ENCODE peak calls at places on chromosomes 1 and 21, in four cellular contexts. G is GM12878, D is HepG2, V is IMR-90. L is an unnamed sample.
A peak's percentile ranks its signal among the peaks of the same experiment; 100 is the strongest.

GRCh38 chr1:42380617-42381423 is at the start of gene RIMKLA:
- DNase-seq in V (peak; percentile 6), D (peak; percentile 25), G (no peak), L (peak; percentile 28)

GRCh38 chr1:212212901-212213300 is 72.3 kb upstream of the PPP2R5A start:
- DNase-seq in D (no peak), V (no peak), G (no peak), L (no peak)

GRCh38 chr1:151893176-151893924 is 16.0 kb downstream of the THEM4 start:
- DNase-seq in D (no peak), V (no peak), G (no peak), L (no peak)

GRCh38 chr1:116356673-116357072 is 16.4 kb upstream of the ATP1A1 start:
- DNase-seq in V (peak; percentile 71), D (no peak), G (no peak), L (no peak)

GRCh38 chr1:23402286-23403037 is 22.1 kb downstream of the TCEA3 start:
- DNase-seq in G (no peak), D (no peak), V (no peak), L (no peak)

GRCh38 chr1:77271851-77272250 is 10.0 kb upstream of the AK5 start:
- DNase-seq in G (no peak), V (peak; percentile 76), D (no peak), L (no peak)

GRCh38 chr1:183506561-183506960 is 34.3 kb downstream of the SMG7 start:
- DNase-seq in D (no peak), V (peak; percentile 47), G (no peak), L (no peak)

GRCh38 chr1:66503841-66504470 is 30.0 kb upstream of the SGIP1 start:
- DNase-seq in D (peak; percentile 30), G (no peak), V (peak; percentile 81), L (peak; percentile 36)

GRCh38 chr1:33275706-33276572 is 19.6 kb downstream of the ZNF362 start:
- DNase-seq in D (no peak), V (no peak), G (no peak), L (no peak)

GRCh38 chr1:150961756-150962155 is 12.9 kb downstream of the CERS2 start:
- DNase-seq in V (no peak), G (no peak), D (no peak), L (no peak)

GRCh38 chr21:38254970-38255369 is 1.8 kb upstream of the KCNJ15 start:
- DNase-seq in D (no peak), V (no peak), G (no peak), L (peak; percentile 27)

GRCh38 chr1:75937034-75937433 is 4.8 kb upstream of the ASB17 start:
- DNase-seq in D (no peak), V (peak; percentile 73), G (no peak), L (no peak)

GRCh38 chr1:197440730-197441129 is 172.7 kb downstream of the CRB1 start:
- DNase-seq in G (no peak), D (no peak), V (no peak), L (no peak)

GRCh38 chr21:41668686-41669532 is 97.9 kb downstream of the RIPK4 start:
- DNase-seq in V (no peak), G (no peak), D (no peak), L (no peak)

GRCh38 chr21:36507397-36508018 is 27.6 kb upstream of the CLDN14 start:
- DNase-seq in V (peak; percentile 38), G (no peak), D (no peak), L (no peak)

GRCh38 chr1:183139281-183139942 is 46.7 kb upstream of the LAMC2 start:
- DNase-seq in V (peak; percentile 67), D (peak; percentile 74), G (no peak), L (no peak)

GRCh38 chr1:37033355-37034291 is 692 bp downstream of the GRIK3 start:
- DNase-seq in D (no peak), V (no peak), G (no peak), L (no peak)

GRCh38 chr1:1462318-1462966 is 9.1 kb upstream of the ATAD3B start:
- DNase-seq in G (peak; percentile 36), V (no peak), D (peak; percentile 51), L (no peak)

GRCh38 chr1:70887936-70888335 is 159.7 kb downstream of the PTGER3 start:
- DNase-seq in D (no peak), G (no peak), V (no peak), L (no peak)

GRCh38 chr21:43667191-43667904 is 8.0 kb downstream of the RRP1B start:
- DNase-seq in D (no peak), V (peak; percentile 81), G (no peak), L (no peak)

GRCh38 chr1:14924455-14925325 is 228.9 kb upstream of the TMEM51 start:
- DNase-seq in D (no peak), G (no peak), V (peak; percentile 59), L (peak; percentile 88)

GRCh38 chr1:175197536-175197935 is 5.0 kb upstream of the KIAA0040 start:
- DNase-seq in V (no peak), G (no peak), D (no peak), L (no peak)

GRCh38 chr21:31110430-31110829 is 72.2 kb upstream of the KRTAP19-8 start:
- DNase-seq in G (no peak), V (no peak), D (no peak), L (no peak)

GRCh38 chr1:35030338-35031102 is 1.2 kb downstream of the ZMYM6 start:
- DNase-seq in D (no peak), V (no peak), G (no peak), L (no peak)

GRCh38 chr1:211337430-211338227 is 11.0 kb downstream of the TRAF5 start:
- DNase-seq in G (no peak), V (no peak), D (no peak), L (no peak)

GRCh38 chr21:26686278-26686677 is 113.2 kb upstream of the CYYR1 start:
- DNase-seq in V (peak; percentile 44), G (no peak), D (no peak), L (no peak)

GRCh38 chr1:150535511-150536281 is 13.5 kb upstream of the ADAMTSL4 start:
- DNase-seq in V (peak; percentile 60), D (no peak), G (no peak), L (no peak)

GRCh38 chr1:206449566-206449965 is 20.7 kb upstream of the IKBKE start:
- DNase-seq in V (peak; percentile 64), D (no peak), G (no peak), L (no peak)

GRCh38 chr1:206447792-206448191 is 22.5 kb upstream of the IKBKE start:
- DNase-seq in V (no peak), D (no peak), G (no peak), L (no peak)

GRCh38 chr1:206447079-206447780 is 23.0 kb upstream of the IKBKE start:
- DNase-seq in G (no peak), D (no peak), V (no peak), L (no peak)

GRCh38 chr1:206450271-206450670 is 20.0 kb upstream of the IKBKE start:
- DNase-seq in D (no peak), V (no peak), G (no peak), L (no peak)

DNA sequence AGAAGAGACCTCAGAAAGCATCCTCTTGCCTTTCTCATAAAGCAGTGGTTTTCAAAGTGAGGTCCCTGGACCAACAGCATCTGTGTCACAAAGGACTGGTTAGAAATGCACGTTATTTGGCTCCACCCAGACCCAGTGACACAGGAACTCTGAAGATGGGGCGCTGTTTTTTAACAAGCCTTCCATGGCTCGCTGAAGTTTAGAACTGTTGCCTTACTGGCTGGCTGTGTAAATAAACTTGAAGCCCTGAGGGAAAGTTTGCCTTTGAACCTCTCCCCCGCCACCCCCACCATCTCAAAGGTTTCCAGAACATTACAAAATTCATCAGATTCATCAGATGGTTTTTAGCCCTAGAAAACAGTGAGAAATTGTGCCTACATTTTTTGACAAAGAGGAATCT is 21.8 kb upstream of the IKBKE start:
- DNase-seq in G (no peak), D (no peak), V (no peak), L (no peak)
- TF ChIP-seq MXI1 in G (no peak), D (no peak), V (no peak), L (no peak)

DNA sequence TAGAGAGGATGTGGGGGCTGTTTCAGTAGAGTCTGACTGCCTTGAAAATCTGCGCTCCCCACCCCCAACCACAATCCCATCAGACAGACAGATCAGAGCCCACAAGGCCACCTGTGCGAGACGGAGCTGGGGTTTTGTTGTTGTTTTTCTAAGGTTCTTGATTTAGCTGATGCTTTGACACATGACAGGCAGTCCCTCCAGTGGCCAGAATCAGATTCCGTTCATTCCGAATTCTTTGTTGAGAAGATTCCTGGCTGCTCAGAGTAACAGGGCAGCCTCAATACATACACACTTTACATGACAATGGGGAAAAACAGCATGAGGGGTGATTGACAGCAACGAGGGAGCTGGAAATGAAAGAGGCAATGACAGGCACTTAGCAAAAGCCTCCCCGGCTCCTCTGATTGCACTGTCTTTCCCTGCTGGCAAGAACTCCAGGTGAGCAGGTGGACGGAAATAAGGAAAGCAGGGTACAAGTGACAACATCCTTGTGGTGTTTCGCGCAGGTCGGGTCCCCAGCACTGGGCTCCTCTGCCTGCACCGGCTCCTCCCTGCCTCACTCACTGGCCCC is 148.8 kb downstream of the PGBD5 start:
- DNase-seq in V (no peak), G (no peak), D (no peak), L (no peak)
- TF ChIP-seq MXI1 in V (no peak), G (no peak), D (no peak), L (no peak)

GRCh38 chr1:12595839-12596821 is 21.9 kb downstream of the DHRS3 start:
- DNase-seq in G (no peak), V (peak; percentile 98), D (no peak), L (no peak)
- TF ChIP-seq MXI1 in G (peak; percentile 15), V (no peak), D (no peak), L (no peak)

GRCh38 chr21:44977616-44978340 is 37.9 kb downstream of the SLX9 start:
- DNase-seq in D (no peak), G (no peak), V (no peak), L (no peak)
- TF ChIP-seq MXI1 in D (no peak), G (no peak), V (no peak), L (no peak)

GRCh38 chr1:87796521-87796920 is 467.8 kb downstream of the LMO4 start:
- DNase-seq in V (no peak), D (no peak), G (no peak), L (no peak)

GRCh38 chr1:87804128-87804527 is 475.4 kb downstream of the LMO4 start:
- DNase-seq in G (no peak), V (no peak), D (no peak), L (no peak)

GRCh38 chr1:87803395-87803794 is 474.7 kb downstream of the LMO4 start:
- DNase-seq in D (no peak), V (no peak), G (no peak), L (no peak)

GRCh38 chr1:87799451-87799850 is 470.8 kb downstream of the LMO4 start:
- DNase-seq in D (no peak), V (peak; percentile 52), G (no peak), L (no peak)

DNA sequence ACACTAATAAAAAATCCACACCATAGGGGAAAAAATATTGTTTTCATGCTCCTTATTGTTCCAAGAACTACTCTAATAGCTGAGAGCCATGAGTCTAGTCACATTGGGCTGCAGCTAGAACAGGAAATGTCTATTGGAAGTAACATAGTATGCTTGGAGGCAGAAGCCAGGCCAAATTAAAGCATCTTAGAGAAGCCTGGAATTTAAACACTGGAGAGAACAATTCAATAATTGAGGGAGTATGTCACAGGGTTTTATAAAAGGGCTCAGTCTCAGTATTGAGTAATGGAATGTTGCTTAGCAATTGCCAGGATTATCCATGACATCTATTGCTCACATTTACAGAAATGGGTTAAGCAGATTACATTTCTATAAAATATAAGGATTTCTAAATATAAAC is 471.3 kb downstream of the LMO4 start:
- DNase-seq in V (peak; percentile 40), D (no peak), G (no peak), L (no peak)
- TF ChIP-seq MXI1 in V (no peak), D (no peak), G (no peak), L (no peak)